ENCODE peak calls at places on chromosomes 5 and 9, in five cellular contexts. T is heart left ventricle, P is cardiac muscle cell, R is left ventricle myocardium inferior, L is nephron progenitor cell. X is an unnamed sample.

GRCh38 chr5:137316346-137316736 is 182.8 kb downstream of the SPOCK1 start:
- DNase-seq in L (no peak), R (no peak), T (no peak), P (peak), X (no peak)

GRCh38 chr9:107933042-107933441 is 443.5 kb upstream of the KLF4 start:
- DNase-seq in P (peak), L (no peak), R (no peak), T (no peak), X (no peak)

GRCh38 chr9:14415947-14416346 is 102.0 kb upstream of the NFIB start:
- DNase-seq in T (no peak), L (no peak), P (peak), R (no peak), X (no peak)

GRCh38 chr5:169945831-169946261 is 34.4 kb downstream of the INSYN2B start:
- DNase-seq in T (peak), L (peak), R (peak), P (peak), X (no peak)

GRCh38 chr5:19408149-19408548 is 579.9 kb downstream of the CDH18 start:
- DNase-seq in L (no peak), P (no peak), T (no peak), R (no peak), X (no peak)

GRCh38 chr5:101153526-101153925 is 250.4 kb upstream of the ST8SIA4 start:
- DNase-seq in L (no peak), T (no peak), R (no peak), P (no peak), X (no peak)

GRCh38 chr9:32260481-32260880 is 124.0 kb upstream of the ACO1 start:
- DNase-seq in T (no peak), L (no peak), R (no peak), P (no peak), X (no peak)

GRCh38 chr9:15717290-15717689 is 164.4 kb downstream of the CCDC171 start:
- DNase-seq in T (no peak), L (no peak), P (no peak), R (no peak), X (no peak)

GRCh38 chr9:35814106-35814840 is 569 bp downstream of the HINT2 start:
- DNase-seq in T (peak), R (peak), L (peak), P (peak), X (peak)

GRCh38 chr5:122559676-122560075 is 215.2 kb upstream of the SNX2 start:
- DNase-seq in R (no peak), T (no peak), L (no peak), P (peak), X (no peak)

GRCh38 chr5:165360366-165361142 is 1855.1 kb downstream of the MAT2B start:
- DNase-seq in R (no peak), L (no peak), P (no peak), T (no peak), X (no peak)

GRCh38 chr5:134738963-134739661 is 764 bp downstream of the CAMLG start:
- DNase-seq in P (peak), L (peak), R (no peak), T (no peak), X (peak)

GRCh38 chr5:139698461-139699146 is 50.5 kb downstream of the CXXC5 start:
- DNase-seq in P (peak), T (peak), L (peak), R (peak), X (peak)

GRCh38 chr9:104682642-104683041 is 11.7 kb upstream of the OR13D1 start:
- DNase-seq in T (no peak), L (peak), P (peak), R (no peak), X (no peak)

GRCh38 chr5:93307557-93307956 is 273.5 kb downstream of the NR2F1-AS1 start:
- DNase-seq in L (no peak), P (peak), R (no peak), T (no peak), X (no peak)

GRCh38 chr9:113160571-113160970 is 9.8 kb downstream of the SLC31A2 start:
- DNase-seq in P (no peak), R (no peak), T (no peak), L (no peak), X (no peak)

GRCh38 chr9:88380118-88380517 is 8.1 kb upstream of the SPIN1 start:
- DNase-seq in R (no peak), T (no peak), L (no peak), P (no peak), X (no peak)

GRCh38 chr5:72634444-72634843 is 127.2 kb upstream of the ZNF366 start:
- DNase-seq in T (no peak), L (no peak), R (no peak), P (no peak), X (no peak)

GRCh38 chr5:154482528-154483449 is 4.8 kb upstream of the HAND1 start:
- DNase-seq in P (no peak), T (no peak), L (peak), R (no peak), X (no peak)

GRCh38 chr5:75664933-75665332 is 52.3 kb downstream of the POC5 start:
- DNase-seq in R (no peak), P (no peak), T (no peak), L (no peak), X (no peak)

GRCh38 chr5:75667586-75667985 is 49.7 kb downstream of the POC5 start:
- DNase-seq in T (no peak), L (no peak), R (no peak), P (peak), X (no peak)

GRCh38 chr5:75668348-75668895 is 48.8 kb downstream of the POC5 start:
- DNase-seq in L (no peak), T (no peak), R (no peak), P (no peak), X (no peak)

GRCh38 chr5:75668988-75669760 is 48.1 kb downstream of the POC5 start:
- DNase-seq in P (peak), R (no peak), T (peak), L (no peak), X (no peak)

GRCh38 chr5:75666801-75667200 is 50.4 kb downstream of the POC5 start:
- DNase-seq in L (no peak), R (no peak), P (no peak), T (no peak), X (no peak)
- TF ChIP-seq CTCF in L (no peak), R (no peak), P (no peak), T (no peak), X (no peak)

GRCh38 chr5:16467363-16468219 is 2.0 kb upstream of the ZNF622 start:
- DNase-seq in T (no peak), R (no peak), P (peak), L (no peak), X (no peak)

GRCh38 chr5:16461782-16462181 is 3.8 kb downstream of the ZNF622 start:
- DNase-seq in P (peak), T (no peak), L (no peak), R (no peak), X (no peak)

GRCh38 chr5:16461026-16461425 is 4.6 kb downstream of the ZNF622 start:
- DNase-seq in L (no peak), R (no peak), T (no peak), P (peak), X (no peak)

GRCh38 chr5:16465544-16466432 is at the start of gene ZNF622:
- DNase-seq in L (peak), P (peak), T (peak), R (peak), X (peak)

DNA sequence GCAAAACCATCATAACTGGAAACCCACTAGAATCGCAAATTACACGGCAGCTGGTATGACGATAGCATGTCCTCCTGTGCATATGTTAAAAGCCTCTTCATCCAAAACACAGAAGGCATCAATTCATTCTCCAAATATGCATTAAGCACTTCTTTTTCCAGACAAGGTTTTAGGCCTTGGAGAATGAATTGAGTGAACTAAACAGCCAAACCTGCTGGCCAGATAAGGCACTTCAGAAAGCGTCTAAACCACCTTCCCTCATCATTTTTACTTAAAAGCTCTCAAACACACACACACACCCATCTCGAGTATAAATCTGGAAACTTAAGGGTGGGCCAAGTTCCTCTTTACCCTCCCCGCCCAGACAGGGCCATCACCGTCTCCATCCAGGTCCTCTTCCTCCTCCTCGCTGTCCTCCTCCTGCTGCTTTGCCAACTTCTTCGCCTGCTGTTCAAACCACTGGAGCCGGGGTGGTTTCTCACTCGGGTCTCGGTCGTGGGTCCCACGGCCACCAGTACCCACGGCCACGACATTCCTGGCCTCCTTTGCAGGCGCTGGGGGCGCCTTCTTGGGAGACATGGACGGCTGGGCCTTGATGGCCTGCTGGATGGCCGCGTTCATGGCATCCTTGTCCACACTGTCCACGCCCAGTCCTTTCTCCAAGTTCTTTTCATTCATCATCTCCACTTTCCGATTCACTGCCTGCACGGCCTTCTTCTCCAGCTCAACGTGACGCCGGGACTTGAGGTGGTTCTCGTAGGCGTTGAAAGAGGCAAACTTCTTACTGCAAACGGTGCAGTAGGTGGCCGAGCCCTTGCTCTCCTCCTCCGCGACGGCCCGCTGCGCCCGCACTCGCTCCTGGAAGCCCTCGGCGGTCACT is 696 bp downstream of the ZNF622 start:
- DNase-seq in R (no peak), L (no peak), T (no peak), P (no peak), X (no peak)
- TF ChIP-seq CTCF in R (no peak), L (no peak), T (no peak), P (no peak), X (no peak)

GRCh38 chr5:14699159-14699558 is 34.6 kb downstream of the OTULIN start:
- DNase-seq in T (no peak), L (no peak), P (no peak), R (no peak), X (no peak)

GRCh38 chr5:14699807-14700400 is 35.4 kb downstream of the OTULIN start:
- DNase-seq in R (no peak), L (no peak), P (no peak), T (no peak), X (no peak)

GRCh38 chr5:14700478-14701436 is 36.2 kb downstream of the OTULIN start:
- DNase-seq in L (no peak), T (peak), R (no peak), P (no peak), X (no peak)

GRCh38 chr5:14696851-14697250 is 32.3 kb downstream of the OTULIN start:
- DNase-seq in R (no peak), L (no peak), T (no peak), P (no peak), X (no peak)

GRCh38 chr5:14698495-14698894 is 34.0 kb downstream of the OTULIN start:
- DNase-seq in R (no peak), T (no peak), L (no peak), P (no peak), X (no peak)
- TF ChIP-seq CTCF in R (no peak), T (no peak), L (no peak), P (no peak), X (no peak)

GRCh38 chr9:37984672-37985611 is 81.0 kb upstream of the SLC25A51 start:
- DNase-seq in R (peak), P (peak), T (peak), L (no peak), X (no peak)
- TF ChIP-seq CTCF in R (peak), P (no peak), T (no peak), L (no peak), X (no peak)

DNA sequence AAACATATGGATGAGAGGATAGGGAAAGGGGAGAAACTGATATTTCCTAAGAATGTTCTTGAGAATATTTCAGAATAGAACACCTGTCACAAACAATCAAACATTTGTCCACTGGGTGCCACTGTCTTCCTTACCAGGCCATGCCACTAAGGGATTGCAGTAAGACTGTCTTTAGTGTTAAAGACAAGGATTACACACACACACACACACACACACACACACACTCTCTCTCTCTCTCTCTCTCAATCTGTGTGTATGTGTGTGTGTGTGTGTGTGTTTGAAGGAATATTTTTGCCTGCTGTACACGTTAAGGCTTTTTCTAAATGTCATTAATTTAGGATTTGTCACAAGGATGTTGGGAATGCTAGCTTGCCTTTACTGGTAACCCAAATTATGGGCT is 54.4 kb downstream of the CCDC192 start:
- DNase-seq in P (peak), T (no peak), L (no peak), R (no peak), X (peak)
- TF ChIP-seq CTCF in P (peak), T (peak), L (no peak), R (peak), X (no peak)

GRCh38 chr9:96871176-96871575 is 16.9 kb upstream of the ZNF782 start:
- DNase-seq in T (no peak), P (no peak), L (no peak), R (no peak), X (no peak)

GRCh38 chr9:96874201-96874785 is 20.0 kb upstream of the ZNF782 start:
- DNase-seq in T (no peak), R (no peak), L (no peak), P (no peak), X (no peak)

GRCh38 chr9:96877269-96877668 is 23.0 kb upstream of the ZNF782 start:
- DNase-seq in P (no peak), T (no peak), R (no peak), L (no peak), X (no peak)

GRCh38 chr9:96874947-96875459 is 20.7 kb upstream of the ZNF782 start:
- DNase-seq in L (no peak), R (no peak), P (peak), T (peak), X (no peak)

DNA sequence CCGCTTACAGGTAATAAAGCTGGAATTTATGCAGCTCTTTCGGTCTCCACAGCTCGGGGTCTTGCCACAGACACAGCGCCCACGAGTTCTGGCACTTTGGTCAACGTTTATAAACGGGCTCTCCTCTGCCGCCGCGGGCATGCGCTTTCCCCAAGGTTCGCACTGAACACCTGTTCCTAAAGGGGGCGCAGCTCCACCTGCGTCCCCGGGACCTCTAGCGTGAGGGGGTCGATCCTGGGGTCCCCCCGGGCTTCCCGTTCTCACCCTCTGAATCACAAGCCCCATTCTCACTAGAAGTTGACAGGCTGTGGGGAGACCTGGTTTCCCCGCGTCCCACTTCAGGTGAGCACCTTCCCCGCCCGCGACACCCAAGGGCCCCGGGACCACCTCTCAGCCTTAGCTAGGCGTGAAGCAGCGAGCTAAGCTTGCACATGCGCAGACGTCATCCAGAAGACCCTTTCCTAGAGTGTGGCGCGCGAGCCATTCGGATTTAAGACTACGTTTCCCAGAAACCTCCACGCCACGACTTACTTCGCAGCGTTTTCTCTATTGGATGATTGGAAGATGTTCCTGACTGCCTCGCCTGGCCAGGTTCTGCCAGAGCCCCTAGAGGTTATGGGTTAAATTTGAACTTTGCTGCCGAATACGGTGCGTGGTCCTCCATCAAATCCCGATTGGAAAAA is 21.3 kb upstream of the ZNF782 start:
- DNase-seq in L (peak), T (peak), R (peak), P (peak), X (peak)
- TF ChIP-seq CTCF in L (peak), T (peak), R (peak), P (peak), X (peak)

DNA sequence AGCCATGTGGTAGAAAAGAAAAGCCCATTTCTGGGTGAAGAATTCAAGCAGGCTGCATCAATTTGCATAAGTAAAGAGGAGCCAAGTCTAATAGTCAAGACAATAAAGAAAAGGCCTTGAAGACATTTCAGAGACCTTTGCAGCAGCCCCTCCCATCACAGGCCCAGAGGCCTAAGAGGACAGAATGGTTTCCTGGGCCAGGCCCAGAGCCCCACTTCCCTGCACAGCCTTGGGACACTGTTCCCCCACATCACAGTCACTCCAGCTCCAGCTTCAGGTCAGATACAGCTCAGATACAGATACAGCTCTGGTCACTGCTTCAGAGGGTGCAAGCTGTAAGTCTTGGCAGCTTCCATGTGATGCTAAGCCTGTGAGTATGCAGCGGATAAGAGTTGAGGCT is 29.1 kb downstream of the PLGRKT start:
- DNase-seq in L (no peak), T (no peak), P (no peak), R (no peak), X (no peak)
- TF ChIP-seq CTCF in L (no peak), T (no peak), P (no peak), R (no peak), X (no peak)

X was measured in endothelial cell.